ENCODE peak calls at places on chromosomes 3 and 15, in five cellular contexts. One of them, this sample, is unnamed.
A peak's percentile ranks its signal among the peaks of the same experiment; 100 is the strongest.

GRCh38 chr3:13075318-13075717 is 2.1 kb upstream of the IQSEC1 start:
- DNase-seq in heart right ventricle: no peak
- DNase-seq in Panc1: no peak
- DNase-seq in A673: no peak
- DNase-seq in GM12865: no peak
- DNase-seq in this sample: no peak

GRCh38 chr3:196889844-196890243 is 22.1 kb downstream of the SENP5 start:
- DNase-seq in heart right ventricle: no peak
- DNase-seq in Panc1: no peak
- DNase-seq in A673: no peak
- DNase-seq in GM12865: no peak
- DNase-seq in this sample: no peak

GRCh38 chr3:23648326-23648964 is 157.3 kb upstream of the UBE2E1 start:
- DNase-seq in heart right ventricle: no peak
- DNase-seq in Panc1: no peak
- DNase-seq in A673: no peak
- DNase-seq in GM12865: no peak
- DNase-seq in this sample: no peak

GRCh38 chr15:66682865-66683264 is 19.2 kb upstream of the SMAD6 start:
- DNase-seq in heart right ventricle: no peak
- DNase-seq in Panc1: no peak
- DNase-seq in A673: no peak
- DNase-seq in GM12865: peak; percentile 24
- DNase-seq in this sample: no peak

GRCh38 chr3:53259427-53260259 is 3.8 kb upstream of the TKT start:
- DNase-seq in heart right ventricle: no peak
- DNase-seq in Panc1: no peak
- DNase-seq in A673: no peak
- DNase-seq in GM12865: no peak
- DNase-seq in this sample: no peak

GRCh38 chr3:155946178-155946577 is 75.7 kb downstream of the GMPS start:
- DNase-seq in heart right ventricle: no peak
- DNase-seq in Panc1: peak; percentile 25
- DNase-seq in A673: no peak
- DNase-seq in GM12865: no peak
- DNase-seq in this sample: no peak

GRCh38 chr3:45929042-45929679 is 14.1 kb upstream of the CXCR6 start:
- DNase-seq in heart right ventricle: no peak
- DNase-seq in Panc1: peak; percentile 30
- DNase-seq in A673: peak; percentile 24
- DNase-seq in GM12865: peak; percentile 75
- DNase-seq in this sample: peak; percentile 85

GRCh38 chr3:12187448-12188327 is 29.0 kb upstream of the TIMP4 start:
- DNase-seq in heart right ventricle: no peak
- DNase-seq in Panc1: no peak
- DNase-seq in A673: peak; percentile 35
- DNase-seq in GM12865: peak; percentile 73
- DNase-seq in this sample: peak; percentile 46

GRCh38 chr15:28983432-28984311 is 97.9 kb downstream of the APBA2 start:
- DNase-seq in heart right ventricle: no peak
- DNase-seq in Panc1: no peak
- DNase-seq in A673: no peak
- DNase-seq in GM12865: no peak
- DNase-seq in this sample: no peak

GRCh38 chr3:168029705-168030104 is 66.0 kb downstream of the GOLIM4 start:
- DNase-seq in heart right ventricle: no peak
- DNase-seq in Panc1: no peak
- DNase-seq in A673: no peak
- DNase-seq in GM12865: no peak
- DNase-seq in this sample: no peak

GRCh38 chr3:15215996-15216395 is 9.9 kb downstream of the CAPN7 start:
- DNase-seq in heart right ventricle: no peak
- DNase-seq in Panc1: no peak
- DNase-seq in A673: no peak
- DNase-seq in GM12865: no peak
- DNase-seq in this sample: no peak

GRCh38 chr3:196222876-196223595 is 6.7 kb downstream of the SLC51A start:
- DNase-seq in heart right ventricle: no peak
- DNase-seq in Panc1: no peak
- DNase-seq in A673: no peak
- DNase-seq in GM12865: no peak
- DNase-seq in this sample: no peak

GRCh38 chr3:99958177-99958912 is 140.7 kb downstream of the CMSS1 start:
- DNase-seq in heart right ventricle: no peak
- DNase-seq in Panc1: no peak
- DNase-seq in A673: no peak
- DNase-seq in GM12865: no peak
- DNase-seq in this sample: no peak

GRCh38 chr3:195185574-195185973 is 85.4 kb downstream of the XXYLT1 start:
- DNase-seq in heart right ventricle: no peak
- DNase-seq in Panc1: no peak
- DNase-seq in A673: no peak
- DNase-seq in GM12865: no peak
- DNase-seq in this sample: no peak

GRCh38 chr3:187628169-187628568 is 42.0 kb downstream of the SST start:
- DNase-seq in heart right ventricle: no peak
- DNase-seq in Panc1: no peak
- DNase-seq in A673: peak; percentile 10
- DNase-seq in GM12865: peak; percentile 10
- DNase-seq in this sample: no peak

GRCh38 chr3:185070491-185071335 is 82.1 kb downstream of the C3orf70 start:
- DNase-seq in heart right ventricle: no peak
- DNase-seq in Panc1: no peak
- DNase-seq in A673: peak; percentile 12
- DNase-seq in GM12865: peak; percentile 12
- DNase-seq in this sample: no peak

GRCh38 chr3:185067173-185067572 is 85.7 kb downstream of the C3orf70 start:
- DNase-seq in heart right ventricle: no peak
- DNase-seq in Panc1: no peak
- DNase-seq in A673: no peak
- DNase-seq in GM12865: no peak
- DNase-seq in this sample: no peak

GRCh38 chr3:185071401-185071800 is 81.5 kb downstream of the C3orf70 start:
- DNase-seq in heart right ventricle: no peak
- DNase-seq in Panc1: no peak
- DNase-seq in A673: no peak
- DNase-seq in GM12865: no peak
- DNase-seq in this sample: no peak

GRCh38 chr3:185069023-185069422 is 83.8 kb downstream of the C3orf70 start:
- DNase-seq in heart right ventricle: no peak
- DNase-seq in Panc1: no peak
- DNase-seq in A673: no peak
- DNase-seq in GM12865: no peak
- DNase-seq in this sample: no peak

GRCh38 chr3:185069583-185070030 is 83.3 kb downstream of the C3orf70 start:
- DNase-seq in heart right ventricle: no peak
- DNase-seq in Panc1: no peak
- DNase-seq in A673: no peak
- DNase-seq in GM12865: no peak
- DNase-seq in this sample: no peak
- TF ChIP-seq CTCF in heart right ventricle: no peak
- TF ChIP-seq CTCF in Panc1: no peak
- TF ChIP-seq CTCF in A673: peak; percentile 29
- TF ChIP-seq CTCF in GM12865: no peak
- TF ChIP-seq CTCF in this sample: no peak

GRCh38 chr3:182948305-182948704 is 32.0 kb downstream of the DCUN1D1 start:
- DNase-seq in heart right ventricle: no peak
- DNase-seq in Panc1: no peak
- DNase-seq in A673: no peak
- DNase-seq in GM12865: no peak
- DNase-seq in this sample: no peak

GRCh38 chr3:182949688-182950087 is 30.6 kb downstream of the DCUN1D1 start:
- DNase-seq in heart right ventricle: no peak
- DNase-seq in Panc1: no peak
- DNase-seq in A673: no peak
- DNase-seq in GM12865: no peak
- DNase-seq in this sample: no peak

GRCh38 chr3:182947892-182948291 is 32.4 kb downstream of the DCUN1D1 start:
- DNase-seq in heart right ventricle: no peak
- DNase-seq in Panc1: no peak
- DNase-seq in A673: no peak
- DNase-seq in GM12865: peak; percentile 23
- DNase-seq in this sample: no peak
- TF ChIP-seq CTCF in heart right ventricle: no peak
- TF ChIP-seq CTCF in Panc1: peak; percentile 59
- TF ChIP-seq CTCF in A673: no peak
- TF ChIP-seq CTCF in GM12865: peak; percentile 12
- TF ChIP-seq CTCF in this sample: no peak

GRCh38 chr15:57655809-57656208 is 50.7 kb upstream of the POLR2M start:
- DNase-seq in heart right ventricle: no peak
- DNase-seq in Panc1: no peak
- DNase-seq in A673: no peak
- DNase-seq in GM12865: peak; percentile 7
- DNase-seq in this sample: no peak
- TF ChIP-seq CTCF in heart right ventricle: peak; percentile 29
- TF ChIP-seq CTCF in Panc1: peak; percentile 18
- TF ChIP-seq CTCF in A673: no peak
- TF ChIP-seq CTCF in GM12865: no peak
- TF ChIP-seq CTCF in this sample: no peak

GRCh38 chr3:85572426-85572825 is 613.6 kb downstream of the CADM2 start:
- DNase-seq in heart right ventricle: no peak
- DNase-seq in Panc1: no peak
- DNase-seq in A673: no peak
- DNase-seq in GM12865: no peak
- DNase-seq in this sample: no peak

GRCh38 chr3:85572978-85573377 is 614.2 kb downstream of the CADM2 start:
- DNase-seq in heart right ventricle: no peak
- DNase-seq in Panc1: no peak
- DNase-seq in A673: no peak
- DNase-seq in GM12865: no peak
- DNase-seq in this sample: no peak

GRCh38 chr3:85571835-85572234 is 613.0 kb downstream of the CADM2 start:
- DNase-seq in heart right ventricle: no peak
- DNase-seq in Panc1: no peak
- DNase-seq in A673: no peak
- DNase-seq in GM12865: no peak
- DNase-seq in this sample: no peak

GRCh38 chr3:85570819-85571218 is 612.0 kb downstream of the CADM2 start:
- DNase-seq in heart right ventricle: no peak
- DNase-seq in Panc1: no peak
- DNase-seq in A673: no peak
- DNase-seq in GM12865: no peak
- DNase-seq in this sample: no peak

GRCh38 chr3:85567074-85567676 is 608.4 kb downstream of the CADM2 start:
- DNase-seq in heart right ventricle: peak; percentile 6
- DNase-seq in Panc1: no peak
- DNase-seq in A673: peak; percentile 68
- DNase-seq in GM12865: peak; percentile 62
- DNase-seq in this sample: peak; percentile 20
- TF ChIP-seq CTCF in heart right ventricle: peak; percentile 59
- TF ChIP-seq CTCF in Panc1: peak; percentile 62
- TF ChIP-seq CTCF in A673: peak; percentile 92
- TF ChIP-seq CTCF in GM12865: peak; percentile 67
- TF ChIP-seq CTCF in this sample: peak; percentile 77

DNA sequence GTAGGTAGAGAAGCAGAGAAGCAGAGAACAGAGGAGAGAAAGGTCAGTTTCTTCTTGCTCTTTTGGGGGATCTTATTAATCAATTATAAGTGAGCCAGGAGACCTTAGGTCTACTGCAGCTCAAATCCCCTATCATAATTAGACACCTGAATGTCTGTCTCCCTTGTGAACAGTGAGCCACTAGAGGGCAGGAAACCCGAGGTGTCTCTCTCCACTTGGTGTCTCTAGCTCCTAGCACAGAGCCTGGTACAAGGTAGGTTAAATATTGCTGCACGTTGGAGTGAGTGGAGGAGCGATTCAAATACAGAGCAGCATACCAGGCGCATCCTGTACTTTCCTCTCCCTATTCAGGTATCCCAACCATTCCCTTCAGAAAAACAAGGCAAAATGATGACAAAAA is 2.0 kb upstream of the ST8SIA2 start:
- DNase-seq in heart right ventricle: no peak
- DNase-seq in Panc1: no peak
- DNase-seq in A673: peak; percentile 47
- DNase-seq in GM12865: peak; percentile 42
- DNase-seq in this sample: peak; percentile 60
- TF ChIP-seq CTCF in heart right ventricle: peak; percentile 60
- TF ChIP-seq CTCF in Panc1: peak; percentile 77
- TF ChIP-seq CTCF in A673: peak; percentile 49
- TF ChIP-seq CTCF in GM12865: peak; percentile 27
- TF ChIP-seq CTCF in this sample: peak; percentile 45

GRCh38 chr3:51099794-51100542 is 285.1 kb upstream of the MANF start:
- DNase-seq in heart right ventricle: peak; percentile 21
- DNase-seq in Panc1: peak; percentile 10
- DNase-seq in A673: peak; percentile 51
- DNase-seq in GM12865: peak; percentile 30
- DNase-seq in this sample: peak; percentile 22
- TF ChIP-seq CTCF in heart right ventricle: peak; percentile 60
- TF ChIP-seq CTCF in Panc1: peak; percentile 77
- TF ChIP-seq CTCF in A673: peak; percentile 64
- TF ChIP-seq CTCF in GM12865: peak; percentile 59
- TF ChIP-seq CTCF in this sample: peak; percentile 42

GRCh38 chr3:4714045-4714444 is 220.9 kb downstream of the ITPR1 start:
- DNase-seq in heart right ventricle: no peak
- DNase-seq in Panc1: no peak
- DNase-seq in A673: no peak
- DNase-seq in GM12865: no peak
- DNase-seq in this sample: no peak

GRCh38 chr3:4709336-4709735 is 216.2 kb downstream of the ITPR1 start:
- DNase-seq in heart right ventricle: no peak
- DNase-seq in Panc1: no peak
- DNase-seq in A673: no peak
- DNase-seq in GM12865: no peak
- DNase-seq in this sample: no peak

GRCh38 chr3:4710191-4710590 is 217.0 kb downstream of the ITPR1 start:
- DNase-seq in heart right ventricle: no peak
- DNase-seq in Panc1: no peak
- DNase-seq in A673: no peak
- DNase-seq in GM12865: no peak
- DNase-seq in this sample: no peak

GRCh38 chr3:4712109-4712508 is 219.0 kb downstream of the ITPR1 start:
- DNase-seq in heart right ventricle: no peak
- DNase-seq in Panc1: no peak
- DNase-seq in A673: no peak
- DNase-seq in GM12865: no peak
- DNase-seq in this sample: no peak

GRCh38 chr3:4711680-4711992 is 218.5 kb downstream of the ITPR1 start:
- DNase-seq in heart right ventricle: no peak
- DNase-seq in Panc1: no peak
- DNase-seq in A673: no peak
- DNase-seq in GM12865: no peak
- DNase-seq in this sample: no peak
- TF ChIP-seq CTCF in heart right ventricle: no peak
- TF ChIP-seq CTCF in Panc1: peak; percentile 46
- TF ChIP-seq CTCF in A673: no peak
- TF ChIP-seq CTCF in GM12865: no peak
- TF ChIP-seq CTCF in this sample: no peak